ENCODE peak calls at places on chromosomes 4 and X, in four cellular contexts. P is right cardiac atrium, U is cardiac muscle cell, C is IMR-90. I is an unnamed sample.

GRCh38 chrX:150038977-150039599 is 100.8 kb upstream of the EOLA2 start:
- DNase-seq in P (no peak), U (no peak), C (peak; percentile 45), I (no peak)

GRCh38 chrX:45788315-45788714 is 587.6 kb upstream of the DIPK2B start:
- DNase-seq in P (no peak), U (no peak), C (no peak), I (no peak)

GRCh38 chrX:25523574-25523973 is 507.8 kb upstream of the ARX start:
- DNase-seq in P (peak; percentile 14), U (peak; percentile 47), C (peak; percentile 36), I (no peak)

GRCh38 chr4:33126002-33126401 is 2405.8 kb downstream of the PCDH7 start:
- DNase-seq in P (no peak), U (no peak), C (no peak), I (no peak)

GRCh38 chr4:31237242-31237641 is 517.1 kb downstream of the PCDH7 start:
- DNase-seq in P (no peak), U (no peak), C (no peak), I (no peak)

GRCh38 chrX:32842053-32842452 is 369.3 kb downstream of the DMD start:
- DNase-seq in P (no peak), U (no peak), C (no peak), I (no peak)

GRCh38 chr4:163693211-163693610 is 198.7 kb downstream of the TMA16 start:
- DNase-seq in P (no peak), U (no peak), C (peak; percentile 83), I (no peak)

GRCh38 chr4:15765910-15766703 is 12.0 kb upstream of the CD38 start:
- DNase-seq in P (no peak), U (no peak), C (no peak), I (no peak)

GRCh38 chr4:114146947-114147618 is 167.6 kb upstream of the ARSJ start:
- DNase-seq in P (peak; percentile 16), U (no peak), C (no peak), I (no peak)

GRCh38 chr4:31045724-31046318 is 325.7 kb downstream of the PCDH7 start:
- DNase-seq in P (no peak), U (peak; percentile 13), C (peak; percentile 24), I (no peak)

GRCh38 chr4:48350871-48351270 is 9.5 kb downstream of the SLAIN2 start:
- DNase-seq in P (no peak), U (no peak), C (no peak), I (no peak)
- H3K4me1 ChIP-seq in P (peaks cover 10% of the 10 kb centered on the region), U (peaks cover 6% of the 10 kb centered on the region), C (peaks cover 6% of the 10 kb centered on the region), I (peaks cover 27% of the 10 kb centered on the region)

GRCh38 chr4:185781555-185782215 is 30.3 kb downstream of the SORBS2 start:
- DNase-seq in P (no peak), U (no peak), C (no peak), I (no peak)

GRCh38 chr4:185782523-185782922 is 29.5 kb downstream of the SORBS2 start:
- DNase-seq in P (no peak), U (no peak), C (peak; percentile 65), I (no peak)

GRCh38 chr4:185778307-185778706 is 33.7 kb downstream of the SORBS2 start:
- DNase-seq in P (no peak), U (no peak), C (no peak), I (no peak)

GRCh38 chr4:185779520-185779919 is 32.5 kb downstream of the SORBS2 start:
- DNase-seq in P (no peak), U (no peak), C (no peak), I (no peak)

GRCh38 chr4:185780472-185780871 is 31.5 kb downstream of the SORBS2 start:
- DNase-seq in P (no peak), U (no peak), C (no peak), I (no peak)
- H3K4me1 ChIP-seq in P (peaks cover 3% of the 10 kb centered on the region), U (peaks cover 43% of the 10 kb centered on the region), C (no peaks in the 10 kb centered on the region), I (no peaks in the 10 kb centered on the region)

DNA sequence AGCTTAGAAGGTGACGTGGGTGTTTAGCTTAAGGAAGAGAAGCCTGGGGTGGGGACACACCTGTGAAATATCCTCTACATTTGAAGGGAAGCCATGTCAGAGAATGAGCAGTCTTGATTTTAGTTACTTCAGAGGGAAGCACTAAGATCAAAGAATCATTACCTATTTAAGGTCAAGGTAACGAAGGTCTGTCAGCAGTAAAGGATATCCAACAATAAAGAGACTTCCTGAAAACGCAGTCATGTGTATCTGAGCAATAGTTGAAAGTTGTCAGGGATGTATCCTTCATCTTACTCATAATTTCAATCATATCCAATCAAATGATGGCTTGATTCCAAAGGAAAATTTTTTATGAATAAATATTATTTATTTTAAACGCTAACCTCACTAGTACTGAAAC is 33.5 kb downstream of the IGFBP7 start:
- DNase-seq in P (no peak), U (no peak), C (no peak), I (no peak)
- H3K4me1 ChIP-seq in P (peaks cover 20% of the 10 kb centered on the region), U (peaks cover 32% of the 10 kb centered on the region), C (peaks cover 15% of the 10 kb centered on the region), I (peaks cover 62% of the 10 kb centered on the region)

GRCh38 chr4:99825272-99825671 is 8.6 kb downstream of the DAPP1 start:
- DNase-seq in P (no peak), U (no peak), C (no peak), I (no peak)

GRCh38 chr4:99822734-99823133 is 6.1 kb downstream of the DAPP1 start:
- DNase-seq in P (no peak), U (no peak), C (no peak), I (no peak)

GRCh38 chr4:99821918-99822503 is 5.4 kb downstream of the DAPP1 start:
- DNase-seq in P (no peak), U (no peak), C (no peak), I (no peak)

GRCh38 chr4:99826016-99826415 is 9.4 kb downstream of the DAPP1 start:
- DNase-seq in P (no peak), U (no peak), C (no peak), I (no peak)

DNA sequence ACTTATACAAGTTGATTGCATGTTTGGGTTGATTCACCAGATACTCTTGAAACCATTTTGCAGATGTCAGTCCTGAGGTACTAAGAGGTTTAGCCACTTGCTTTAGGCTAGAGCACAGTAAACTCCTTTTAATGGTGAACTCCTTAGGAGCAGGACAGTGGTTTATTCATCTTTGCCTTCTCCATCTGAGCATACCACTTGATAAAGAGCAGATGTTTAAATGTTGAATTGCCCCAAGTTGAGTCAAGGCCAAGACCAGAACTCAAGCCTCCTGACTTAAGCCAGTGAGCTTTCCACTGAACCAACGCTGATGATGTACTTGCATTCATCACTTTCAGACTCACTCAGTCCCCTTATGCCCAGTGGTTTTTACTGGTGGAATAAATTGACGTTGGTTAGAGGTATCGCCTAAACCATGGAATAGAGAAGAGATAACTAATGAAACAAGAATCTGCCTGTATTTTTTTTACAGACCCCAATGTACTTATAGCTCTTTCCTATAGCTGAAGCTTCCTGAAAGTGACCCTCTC is 7.5 kb downstream of the DAPP1 start:
- DNase-seq in P (no peak), U (no peak), C (no peak), I (no peak)
- H3K4me1 ChIP-seq in P (no peaks in the 10 kb centered on the region), U (no peaks in the 10 kb centered on the region), C (no peaks in the 10 kb centered on the region), I (peaks cover 20% of the 10 kb centered on the region)

DNA sequence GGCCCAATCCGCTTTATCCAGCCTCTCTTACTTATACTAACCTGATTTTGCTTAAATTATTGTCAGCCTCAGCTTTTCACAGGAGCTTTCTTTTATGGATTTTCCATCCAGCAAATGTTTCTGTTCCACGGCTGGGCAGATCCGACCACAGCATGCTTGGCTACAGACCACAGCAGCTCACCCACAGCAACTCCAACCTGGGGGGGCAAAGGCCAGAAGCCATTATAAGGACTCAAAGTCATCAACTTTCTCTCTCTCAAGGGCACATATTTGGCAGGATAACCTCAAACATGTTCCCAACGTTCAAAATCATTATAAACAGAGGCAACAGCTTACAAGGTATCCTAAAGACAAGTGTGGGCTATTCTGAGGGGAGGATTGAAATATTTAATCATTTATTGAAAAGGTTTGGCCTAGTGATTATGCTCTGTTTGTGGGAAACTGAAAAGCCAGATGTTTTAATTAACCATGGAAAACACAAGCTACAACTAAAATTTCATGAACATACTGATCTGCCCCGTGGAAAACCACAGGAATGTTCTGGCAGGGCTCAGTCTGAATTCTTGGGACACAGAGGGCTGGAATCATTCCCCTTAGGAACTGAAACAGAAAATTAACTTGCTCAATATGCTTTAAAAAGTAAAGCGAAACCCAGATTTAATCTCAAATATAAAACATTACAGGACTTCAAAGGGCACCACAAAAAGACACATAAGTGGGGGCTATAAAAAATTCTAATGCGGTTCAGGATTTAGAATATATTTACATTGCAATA is 71.2 kb downstream of the APBB2 start:
- DNase-seq in P (peak; percentile 76), U (no peak), C (peak; percentile 92), I (peak; percentile 88)
- H3K4me1 ChIP-seq in P (peaks cover 11% of the 10 kb centered on the region), U (no peaks in the 10 kb centered on the region), C (peaks cover 34% of the 10 kb centered on the region), I (peaks cover 63% of the 10 kb centered on the region)

GRCh38 chr4:4859010-4859798 is at the start of gene MSX1:
- DNase-seq in P (peak; percentile 95), U (peak; percentile 95), C (peak; percentile 75), I (peak; percentile 90)
- H3K4me1 ChIP-seq in P (no peaks in the 10 kb centered on the region), U (peaks cover 5% of the 10 kb centered on the region), C (no peaks in the 10 kb centered on the region), I (no peaks in the 10 kb centered on the region)

DNA sequence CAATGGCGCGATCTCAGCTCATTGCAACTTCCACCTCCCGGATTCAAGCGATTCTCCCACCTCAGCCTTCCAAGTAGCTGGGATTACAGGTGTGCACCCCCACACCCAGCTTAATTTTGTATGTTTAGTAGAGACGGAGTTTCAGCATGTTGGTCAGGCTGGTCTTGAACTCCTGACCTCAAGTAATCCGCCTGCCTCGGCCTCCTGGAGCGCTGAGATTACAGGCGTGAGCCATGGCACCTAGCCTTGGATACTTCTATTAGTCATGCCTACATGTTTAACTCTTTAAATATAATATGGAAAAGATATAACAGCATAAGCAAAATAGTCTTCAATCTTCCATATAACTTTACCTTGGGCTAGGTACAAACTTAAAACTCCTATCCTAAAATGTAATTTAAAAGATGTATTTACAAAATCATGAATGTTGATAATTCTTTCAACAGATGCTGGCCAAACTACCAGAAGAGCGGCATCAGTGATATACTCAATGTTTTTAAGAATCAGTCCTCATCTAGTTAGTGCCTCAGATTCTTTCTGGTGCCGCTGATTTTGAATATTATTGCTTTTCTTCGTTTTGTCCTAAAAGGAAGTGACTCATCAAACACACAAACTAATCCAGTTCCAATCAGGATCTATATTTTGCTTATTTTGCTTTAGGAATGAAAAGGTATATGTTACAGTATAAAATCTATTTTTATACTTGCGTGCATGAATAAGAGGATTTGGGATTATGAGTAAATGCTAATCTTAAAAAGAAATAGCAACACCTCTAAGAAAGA is 23.7 kb downstream of the FAM241A start:
- DNase-seq in P (no peak), U (no peak), C (no peak), I (no peak)
- H3K4me1 ChIP-seq in P (no peaks in the 10 kb centered on the region), U (no peaks in the 10 kb centered on the region), C (no peaks in the 10 kb centered on the region), I (no peaks in the 10 kb centered on the region)

GRCh38 chr4:86283341-86283740 is 76.5 kb downstream of the MAPK10 start:
- DNase-seq in P (no peak), U (no peak), C (no peak), I (no peak)

GRCh38 chr4:86279247-86279960 is 80.4 kb downstream of the MAPK10 start:
- DNase-seq in P (no peak), U (no peak), C (no peak), I (no peak)

GRCh38 chr4:86274642-86275041 is 85.2 kb downstream of the MAPK10 start:
- DNase-seq in P (no peak), U (no peak), C (no peak), I (no peak)

GRCh38 chr4:86280246-86280645 is 79.6 kb downstream of the MAPK10 start:
- DNase-seq in P (no peak), U (no peak), C (no peak), I (no peak)
- H3K4me1 ChIP-seq in P (no peaks in the 10 kb centered on the region), U (no peaks in the 10 kb centered on the region), C (no peaks in the 10 kb centered on the region), I (no peaks in the 10 kb centered on the region)